ENCODE peak calls at places on chromosomes 1 and 21, in five cellular contexts. P, L, F, G and V are unnamed samples.

GRCh38 chr1:156319664-156320063 is 18.4 kb downstream of the CCT3 start:
- DNase-seq in L (no peak), G (peak; percentile 45), P (peak; percentile 25), F (no peak), V (peak; percentile 33)

GRCh38 chr1:44677201-44677520 is 2.6 kb downstream of the ARMH1 start:
- DNase-seq in G (peak; percentile 71), P (peak; percentile 74), L (peak; percentile 46), F (no peak), V (peak; percentile 53)

GRCh38 chr21:29989634-29990234 is 49.9 kb upstream of the GRIK1 start:
- DNase-seq in L (no peak), G (no peak), F (no peak), P (no peak), V (no peak)

GRCh38 chr1:186050360-186050759 is 316.2 kb downstream of the HMCN1 start:
- DNase-seq in G (no peak), F (no peak), L (no peak), P (no peak), V (no peak)

GRCh38 chr1:37614105-37614504 is 18.4 kb upstream of the GNL2 start:
- DNase-seq in G (no peak), L (no peak), F (no peak), P (no peak), V (no peak)

GRCh38 chr1:246679211-246680177 is 44.7 kb upstream of the SCCPDH start:
- DNase-seq in G (no peak), L (no peak), P (no peak), F (no peak), V (no peak)

GRCh38 chr21:32507342-32507919 is 77.9 kb downstream of the TCP10L start:
- DNase-seq in G (no peak), F (no peak), L (no peak), P (no peak), V (no peak)

GRCh38 chr1:51621161-51621560 is 4.3 kb downstream of the OSBPL9 start:
- DNase-seq in F (no peak), L (no peak), G (peak; percentile 56), P (no peak), V (peak; percentile 61)

GRCh38 chr21:25859264-25859931 is 124.6 kb downstream of the GABPA start:
- DNase-seq in F (no peak), P (no peak), G (no peak), L (no peak), V (no peak)

GRCh38 chr1:242824435-242824834 is 299.9 kb upstream of the PLD5 start:
- DNase-seq in L (no peak), P (no peak), G (no peak), F (no peak), V (no peak)

GRCh38 chr1:34929853-34930701 is 627 bp upstream of the DLGAP3 start:
- DNase-seq in L (no peak), F (no peak), G (peak; percentile 83), P (no peak), V (no peak)

GRCh38 chr21:36783612-36784383 is 84.9 kb downstream of the SIM2 start:
- DNase-seq in L (no peak), F (no peak), G (no peak), P (peak; percentile 12), V (peak; percentile 42)

GRCh38 chr1:236141447-236142357 is 637 bp upstream of the GPR137B start:
- DNase-seq in G (peak; percentile 83), F (no peak), L (no peak), P (no peak), V (peak; percentile 43)

GRCh38 chr1:101357444-101357986 is 120.7 kb downstream of the S1PR1 start:
- DNase-seq in G (peak; percentile 82), P (peak; percentile 74), F (peak; percentile 95), L (peak; percentile 87), V (peak; percentile 59)

GRCh38 chr1:64545118-64545916 is 75.4 kb downstream of the CACHD1 start:
- DNase-seq in L (no peak), P (no peak), F (no peak), G (no peak), V (no peak)

GRCh38 chr21:15823486-15824150 is 93.8 kb downstream of the USP25 start:
- DNase-seq in F (no peak), P (no peak), L (no peak), G (no peak), V (no peak)

GRCh38 chr21:31354604-31355443 is 10.8 kb upstream of the TIAM1 start:
- DNase-seq in P (no peak), L (no peak), F (peak; percentile 51), G (peak; percentile 25), V (peak; percentile 16)

GRCh38 chr1:192418886-192419285 is 102.1 kb downstream of the RGS21 start:
- DNase-seq in P (no peak), G (no peak), F (no peak), L (no peak), V (no peak)

GRCh38 chr1:114397601-114398000 is 113.4 kb downstream of the TRIM33 start:
- DNase-seq in F (no peak), P (no peak), L (peak; percentile 44), G (no peak), V (no peak)

GRCh38 chr1:46448109-46448911 is 41.3 kb upstream of the DMBX1 start:
- DNase-seq in F (no peak), L (no peak), G (peak; percentile 95), P (no peak), V (no peak)

GRCh38 chr1:232648316-232648715 is 18.4 kb upstream of the SIPA1L2 start:
- DNase-seq in P (no peak), F (no peak), G (no peak), L (no peak), V (no peak)

GRCh38 chr1:204560590-204560989 is 44.4 kb downstream of the MDM4 start:
- DNase-seq in F (no peak), L (no peak), P (no peak), G (peak; percentile 54), V (no peak)

GRCh38 chr1:164184273-164184672 is 374.7 kb upstream of the PBX1 start:
- DNase-seq in L (no peak), P (no peak), F (no peak), G (no peak), V (no peak)

GRCh38 chr1:231357831-231358354 is 19.8 kb downstream of the SPRTN start:
- DNase-seq in L (peak; percentile 61), F (peak; percentile 21), G (peak; percentile 75), P (peak; percentile 47), V (peak; percentile 52)

GRCh38 chr1:100750002-100750885 is 30.7 kb downstream of the VCAM1 start:
- DNase-seq in F (no peak), G (peak; percentile 41), P (no peak), L (peak; percentile 17), V (no peak)

GRCh38 chr1:172818841-172819527 is 160.1 kb downstream of the FASLG start:
- DNase-seq in F (peak; percentile 99), L (no peak), P (no peak), G (no peak), V (no peak)

GRCh38 chr1:154866995-154867795 is 2.9 kb downstream of the KCNN3 start:
- DNase-seq in L (no peak), P (no peak), G (peak; percentile 51), F (no peak), V (no peak)

GRCh38 chr1:91889717-91890459 is 3.9 kb upstream of the TGFBR3 start:
- DNase-seq in L (no peak), F (no peak), P (peak; percentile 32), G (no peak), V (peak; percentile 36)

GRCh38 chr1:2861988-2862430 is 60.5 kb upstream of the TTC34 start:
- DNase-seq in P (no peak), G (no peak), L (no peak), F (no peak), V (no peak)

GRCh38 chr1:171372418-171373088 is 58.6 kb downstream of the FMO4 start:
- DNase-seq in L (no peak), P (no peak), G (no peak), F (no peak), V (no peak)

GRCh38 chr1:86650065-86650464 is 54.3 kb upstream of the SH3GLB1 start:
- DNase-seq in P (no peak), L (no peak), F (no peak), G (peak; percentile 42), V (no peak)

DNA sequence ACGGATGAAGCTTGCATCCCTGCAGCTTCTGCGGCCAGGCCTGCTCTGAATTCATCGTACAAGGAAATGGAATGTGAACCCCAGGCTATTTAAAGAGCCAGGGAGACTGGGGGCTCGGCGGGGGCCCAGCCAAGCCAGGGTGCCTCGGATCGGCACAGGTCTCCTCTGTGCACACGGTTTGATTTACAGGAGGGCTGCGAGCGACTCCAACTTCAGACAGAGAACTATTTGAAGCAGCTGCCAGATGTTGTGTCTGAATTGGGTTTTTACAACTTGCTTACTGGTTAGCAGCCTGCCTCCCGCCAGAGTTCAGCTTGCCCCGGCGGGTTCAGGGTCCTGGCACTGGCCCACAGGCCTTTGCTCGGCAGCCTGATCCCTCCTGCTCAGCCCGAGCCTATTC is 83.2 kb downstream of the SPSB1 start:
- DNase-seq in G (no peak), L (no peak), F (no peak), P (no peak), V (no peak)
- TF ChIP-seq REST in G (no peak), L (no peak), F (no peak), P (no peak), V (no peak)

GRCh38 chr1:244210884-244211558 is 159.9 kb downstream of the ZBTB18 start:
- DNase-seq in L (peak; percentile 59), F (no peak), G (peak; percentile 89), P (no peak), V (no peak)
- TF ChIP-seq JUNB in L (no peak), F (no peak), G (no peak), P (no peak), V (no peak)

GRCh38 chr1:8598783-8599182 is 218.7 kb downstream of the RERE start:
- DNase-seq in P (no peak), F (no peak), L (no peak), G (no peak), V (no peak)

GRCh38 chr1:8600336-8600735 is 217.1 kb downstream of the RERE start:
- DNase-seq in P (no peak), F (no peak), L (no peak), G (no peak), V (no peak)

GRCh38 chr1:8597455-8597854 is 220.0 kb downstream of the RERE start:
- DNase-seq in F (no peak), P (no peak), G (no peak), L (no peak), V (no peak)

GRCh38 chr1:8599813-8600212 is 217.6 kb downstream of the RERE start:
- DNase-seq in G (no peak), F (no peak), P (no peak), L (no peak), V (no peak)

GRCh38 chr1:8598060-8598724 is 219.2 kb downstream of the RERE start:
- DNase-seq in P (peak; percentile 6), F (no peak), G (peak; percentile 52), L (no peak), V (peak; percentile 17)
- H3K4me3 ChIP-seq in P (no peak overlapping the region), F (no peak overlapping the region), G (no peak overlapping the region), L (no peak overlapping the region), V (no peak overlapping the region)

DNA sequence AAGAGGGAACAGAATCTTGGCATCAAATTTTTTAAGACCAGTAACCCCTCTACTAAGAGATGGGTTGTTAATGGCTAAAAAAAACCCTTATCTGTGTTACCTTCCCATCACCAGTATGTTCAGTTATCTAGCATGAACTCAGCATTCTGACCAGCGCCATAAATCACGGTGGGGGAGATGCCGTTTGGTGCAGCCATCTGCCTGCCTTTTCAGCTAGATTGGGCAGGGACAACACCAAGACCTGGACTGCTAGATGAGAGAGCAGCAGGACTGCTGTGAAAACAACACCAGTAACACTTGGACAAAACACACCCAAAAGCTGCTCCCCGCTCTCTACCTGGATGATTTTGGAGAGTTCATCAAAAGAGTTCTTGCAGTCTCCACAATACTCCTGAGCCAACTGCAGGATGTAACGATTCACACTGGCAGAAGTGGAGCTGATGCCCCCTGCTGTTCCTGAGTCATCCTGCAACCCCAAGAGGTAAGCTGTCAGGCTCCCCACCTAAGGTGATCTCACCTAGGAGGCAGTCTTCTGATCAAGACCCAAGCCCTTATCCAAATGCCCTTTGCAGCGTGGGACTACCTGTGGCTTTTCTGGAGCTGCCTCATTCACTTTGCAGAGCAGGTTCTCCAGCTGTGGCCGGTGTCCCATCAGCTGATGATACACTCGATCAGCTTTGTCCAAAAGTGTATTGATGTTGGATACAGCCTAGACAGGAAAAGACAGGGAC is 96.5 kb downstream of the UBR4 start:
- DNase-seq in L (peak; percentile 73), P (peak; percentile 46), F (no peak), G (peak; percentile 36), V (peak; percentile 58)
- TF ChIP-seq REST in L (no peak), P (no peak), F (no peak), G (no peak), V (no peak)